ENCODE peak calls at places on chromosomes 5 and 9, in five cellular contexts. One of them, this sample, is unnamed.

GRCh38 chr5:140189253-140189652 is 14.3 kb downstream of the CYSTM1 start:
- DNase-seq in posterior cingulate gyrus: no peak
- DNase-seq in fibroblast of lung: no peak
- DNase-seq in HuH-7.5: no peak
- DNase-seq in smooth muscle cell of the brain vasculature: no peak
- DNase-seq in this sample: no peak

GRCh38 chr5:181255836-181256578 is 4.9 kb downstream of the TRIM52 start:
- DNase-seq in smooth muscle cell of the brain vasculature: no peak
- DNase-seq in fibroblast of lung: peak
- DNase-seq in HuH-7.5: no peak
- DNase-seq in posterior cingulate gyrus: no peak
- DNase-seq in this sample: no peak

GRCh38 chr9:124814178-124814535 is 37.2 kb downstream of the OLFML2A start:
- DNase-seq in posterior cingulate gyrus: peak
- DNase-seq in smooth muscle cell of the brain vasculature: no peak
- DNase-seq in fibroblast of lung: no peak
- DNase-seq in HuH-7.5: no peak
- DNase-seq in this sample: no peak

GRCh38 chr5:177270653-177271052 is 32.9 kb downstream of the RAB24 start:
- DNase-seq in posterior cingulate gyrus: no peak
- DNase-seq in smooth muscle cell of the brain vasculature: no peak
- DNase-seq in HuH-7.5: no peak
- DNase-seq in fibroblast of lung: no peak
- DNase-seq in this sample: no peak

GRCh38 chr5:1958211-1959010 is 75.7 kb upstream of the IRX4 start:
- DNase-seq in smooth muscle cell of the brain vasculature: no peak
- DNase-seq in HuH-7.5: no peak
- DNase-seq in posterior cingulate gyrus: no peak
- DNase-seq in fibroblast of lung: no peak
- DNase-seq in this sample: no peak

GRCh38 chr5:74179183-74179582 is 461.3 kb downstream of the ENC1 start:
- DNase-seq in fibroblast of lung: peak
- DNase-seq in posterior cingulate gyrus: no peak
- DNase-seq in smooth muscle cell of the brain vasculature: peak
- DNase-seq in HuH-7.5: no peak
- DNase-seq in this sample: no peak

GRCh38 chr9:135978650-135979461 is 17.7 kb upstream of the UBAC1 start:
- DNase-seq in smooth muscle cell of the brain vasculature: no peak
- DNase-seq in fibroblast of lung: no peak
- DNase-seq in posterior cingulate gyrus: no peak
- DNase-seq in HuH-7.5: no peak
- DNase-seq in this sample: no peak

GRCh38 chr9:120655005-120655622 is 59.2 kb downstream of the MEGF9 start:
- DNase-seq in fibroblast of lung: peak
- DNase-seq in posterior cingulate gyrus: no peak
- DNase-seq in HuH-7.5: no peak
- DNase-seq in smooth muscle cell of the brain vasculature: no peak
- DNase-seq in this sample: no peak

GRCh38 chr5:81994679-81995078 is 22.9 kb downstream of the ATG10 start:
- DNase-seq in posterior cingulate gyrus: no peak
- DNase-seq in smooth muscle cell of the brain vasculature: no peak
- DNase-seq in fibroblast of lung: no peak
- DNase-seq in HuH-7.5: no peak
- DNase-seq in this sample: no peak

GRCh38 chr5:139742173-139742903 is 53.3 kb upstream of the PSD2 start:
- DNase-seq in posterior cingulate gyrus: no peak
- DNase-seq in fibroblast of lung: no peak
- DNase-seq in smooth muscle cell of the brain vasculature: no peak
- DNase-seq in HuH-7.5: no peak
- DNase-seq in this sample: no peak

GRCh38 chr5:34522599-34523381 is 133.3 kb upstream of the RAI14 start:
- DNase-seq in fibroblast of lung: peak
- DNase-seq in HuH-7.5: peak
- DNase-seq in smooth muscle cell of the brain vasculature: peak
- DNase-seq in posterior cingulate gyrus: peak
- DNase-seq in this sample: peak

GRCh38 chr5:137834498-137834897 is 33.2 kb upstream of the MYOT start:
- DNase-seq in smooth muscle cell of the brain vasculature: no peak
- DNase-seq in posterior cingulate gyrus: no peak
- DNase-seq in fibroblast of lung: no peak
- DNase-seq in HuH-7.5: no peak
- DNase-seq in this sample: no peak

GRCh38 chr9:133202145-133202513 is 6.9 kb downstream of the OBP2B start:
- DNase-seq in HuH-7.5: no peak
- DNase-seq in smooth muscle cell of the brain vasculature: no peak
- DNase-seq in fibroblast of lung: no peak
- DNase-seq in posterior cingulate gyrus: peak
- DNase-seq in this sample: no peak

This sample was measured in NK-92 treated with Interleukin-12 subunit alpha and Interleukin-12 subunit beta, amount 100 ng/mL, for 24 hours.